ENCODE peak calls at places on chromosomes 12 and 14, in nine cellular contexts. U, O, C, F, P, R, G, Y and M are unnamed samples.
A peak's percentile ranks its signal among the peaks of the same experiment; 100 is the strongest.

GRCh38 chr12:57727758-57728395 is 10.7 kb downstream of the AGAP2 start:
- DNase-seq in U (no peak), Y (no peak), P (no peak), G (peak; percentile 39), F (no peak), O (no peak), C (no peak), R (no peak), M (no peak)

GRCh38 chr12:5388581-5389535 is 43.0 kb upstream of the NTF3 start:
- DNase-seq in Y (no peak), G (no peak), C (no peak), P (no peak), U (no peak), O (no peak), F (no peak), R (no peak), M (no peak)

GRCh38 chr12:131808744-131809371 is 19.3 kb upstream of the MMP17 start:
- DNase-seq in U (no peak), R (peak; percentile 34), F (no peak), Y (no peak), C (no peak), O (no peak), P (no peak), G (peak; percentile 61), M (peak; percentile 24)

GRCh38 chr14:102909911-102910310 is 12.6 kb upstream of the AMN start:
- DNase-seq in R (no peak), P (no peak), U (no peak), Y (no peak), C (no peak), O (no peak), G (no peak), F (peak; percentile 60), M (no peak)

GRCh38 chr14:74935340-74935640 is 12.2 kb upstream of the RPS6KL1 start:
- DNase-seq in C (no peak), U (no peak), F (no peak), P (no peak), Y (no peak), O (no peak), R (no peak), G (no peak), M (no peak)

GRCh38 chr12:56995201-56995929 is 11.0 kb downstream of the ZBTB39 start:
- DNase-seq in Y (no peak), F (no peak), C (no peak), U (no peak), G (no peak), O (no peak), P (no peak), R (no peak), M (no peak)

GRCh38 chr12:108854453-108855283 is 2.7 kb downstream of the SSH1 start:
- DNase-seq in C (peak; percentile 72), G (no peak), Y (no peak), F (peak; percentile 79), R (no peak), O (no peak), P (no peak), U (no peak), M (peak; percentile 74)

GRCh38 chr12:119869720-119870119 is 7.4 kb downstream of the CIT start:
- DNase-seq in C (no peak), Y (no peak), R (no peak), G (peak; percentile 46), O (no peak), U (no peak), P (no peak), F (no peak), M (peak; percentile 81)

GRCh38 chr14:102751088-102751487 is 26.2 kb upstream of the TRAF3 start:
- DNase-seq in F (no peak), Y (no peak), R (no peak), P (no peak), O (no peak), G (no peak), U (no peak), C (no peak), M (no peak)

GRCh38 chr14:68619805-68620574 is 172.9 kb downstream of the ZFP36L1 start:
- DNase-seq in O (peak; percentile 17), Y (no peak), P (peak; percentile 77), U (peak; percentile 63), G (no peak), R (no peak), F (no peak), C (peak; percentile 76), M (peak; percentile 87)

GRCh38 chr14:67186789-67187188 is 2.5 kb upstream of the GARIN2 start:
- DNase-seq in Y (no peak), R (peak; percentile 14), F (no peak), O (no peak), G (no peak), U (no peak), C (no peak), P (no peak), M (no peak)

GRCh38 chr12:116164976-116165425 is 112.5 kb downstream of the MED13L start:
- DNase-seq in F (no peak), U (no peak), R (no peak), O (no peak), P (no peak), G (no peak), C (no peak), Y (no peak), M (peak; percentile 44)

GRCh38 chr14:30728471-30728870 is 106.4 kb downstream of the SCFD1 start:
- DNase-seq in O (no peak), R (no peak), Y (no peak), P (no peak), U (no peak), G (no peak), F (no peak), C (no peak), M (no peak)

GRCh38 chr12:70417121-70417520 is 51.0 kb downstream of the KCNMB4 start:
- DNase-seq in Y (no peak), F (no peak), O (no peak), R (no peak), P (no peak), C (no peak), U (no peak), G (no peak), M (no peak)

GRCh38 chr14:28098863-28099262 is 667.7 kb upstream of the FOXG1 start:
- DNase-seq in F (no peak), U (no peak), Y (no peak), R (no peak), C (no peak), G (no peak), O (no peak), P (no peak), M (no peak)

GRCh38 chr12:4276524-4277204 is 3.1 kb downstream of the CCND2 start:
- DNase-seq in C (peak; percentile 65), Y (peak; percentile 57), G (peak; percentile 95), F (peak; percentile 91), R (peak; percentile 90), U (peak; percentile 61), O (peak; percentile 80), P (peak; percentile 91), M (peak; percentile 85)
- TF ChIP-seq POLR2A in C (no peak), Y (no peak), G (no peak), F (no peak), R (no peak), U (no peak), O (no peak), P (peak; percentile 22), M (peak; percentile 17)

GRCh38 chr14:104970231-104971068 is 7.7 kb downstream of the AHNAK2 start:
- DNase-seq in P (no peak), O (peak; percentile 37), R (peak; percentile 64), Y (peak; percentile 64), G (peak; percentile 68), F (peak; percentile 93), U (peak; percentile 37), C (peak; percentile 43), M (no peak)
- TF ChIP-seq POLR2A in P (no peak), O (no peak), R (no peak), Y (peak; percentile 40), G (no peak), F (peak; percentile 39), U (no peak), C (no peak), M (no peak)

DNA sequence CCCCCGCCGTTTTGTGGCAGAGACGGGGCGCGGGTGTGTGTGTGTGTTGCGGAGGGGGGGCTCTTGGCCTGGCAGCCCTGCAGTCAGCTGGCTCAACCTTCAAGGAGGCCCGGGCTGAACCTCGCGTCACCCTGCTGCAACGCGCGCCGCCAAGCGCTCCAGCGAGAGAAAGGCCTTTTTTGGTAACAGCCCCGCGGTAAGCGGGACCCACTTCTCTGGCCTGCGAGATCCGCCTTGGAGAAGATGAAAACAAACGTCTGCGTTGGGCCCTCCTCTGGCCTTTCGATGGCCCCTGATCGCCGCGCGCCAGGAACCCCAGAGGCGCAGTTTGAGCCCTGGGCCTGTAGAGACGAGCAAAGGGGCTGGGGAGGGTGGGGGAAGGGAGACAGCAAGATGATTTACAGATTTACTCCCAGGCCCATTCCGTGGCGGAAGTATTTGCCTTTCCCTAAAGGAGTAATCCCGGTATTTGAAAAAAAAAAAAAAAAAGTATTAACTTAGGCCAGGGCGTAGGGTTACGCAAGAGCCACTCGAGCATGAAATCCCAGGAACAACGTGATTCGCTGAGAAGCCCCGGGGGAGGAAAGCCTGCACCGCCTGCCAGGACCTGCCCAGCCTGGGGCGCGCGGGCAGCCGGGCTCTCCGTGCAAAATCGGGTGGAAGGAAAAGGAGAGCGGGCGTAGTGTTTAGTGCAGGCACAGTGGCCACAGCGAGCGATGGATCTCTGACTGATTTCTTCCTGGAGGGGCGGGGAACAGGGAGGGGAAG is 4.5 kb upstream of the IRF2BPL start:
- DNase-seq in U (no peak), F (peak; percentile 98), P (peak; percentile 91), G (peak; percentile 93), O (peak; percentile 94), Y (peak; percentile 89), R (peak; percentile 89), C (peak; percentile 87), M (peak; percentile 79)
- TF ChIP-seq POLR2A in U (no peak), F (peak; percentile 62), P (peak; percentile 55), G (peak; percentile 50), O (peak; percentile 51), Y (peak; percentile 46), R (peak; percentile 79), C (peak; percentile 26), M (no peak)

GRCh38 chr12:117977373-117977772 is 8.6 kb upstream of the KSR2 start:
- DNase-seq in Y (no peak), F (no peak), R (no peak), C (no peak), P (no peak), O (no peak), G (no peak), U (no peak), M (no peak)

GRCh38 chr12:117972341-117972740 is 3.6 kb upstream of the KSR2 start:
- DNase-seq in O (no peak), G (no peak), F (no peak), U (no peak), P (no peak), Y (no peak), C (no peak), R (peak; percentile 13), M (no peak)

GRCh38 chr12:117970334-117970733 is 1.5 kb upstream of the KSR2 start:
- DNase-seq in O (no peak), R (no peak), C (no peak), U (no peak), G (no peak), P (no peak), F (no peak), Y (no peak), M (no peak)

GRCh38 chr12:117980621-117981020 is 11.8 kb upstream of the KSR2 start:
- DNase-seq in Y (no peak), U (no peak), G (no peak), F (no peak), O (no peak), R (no peak), P (no peak), C (no peak), M (no peak)

DNA sequence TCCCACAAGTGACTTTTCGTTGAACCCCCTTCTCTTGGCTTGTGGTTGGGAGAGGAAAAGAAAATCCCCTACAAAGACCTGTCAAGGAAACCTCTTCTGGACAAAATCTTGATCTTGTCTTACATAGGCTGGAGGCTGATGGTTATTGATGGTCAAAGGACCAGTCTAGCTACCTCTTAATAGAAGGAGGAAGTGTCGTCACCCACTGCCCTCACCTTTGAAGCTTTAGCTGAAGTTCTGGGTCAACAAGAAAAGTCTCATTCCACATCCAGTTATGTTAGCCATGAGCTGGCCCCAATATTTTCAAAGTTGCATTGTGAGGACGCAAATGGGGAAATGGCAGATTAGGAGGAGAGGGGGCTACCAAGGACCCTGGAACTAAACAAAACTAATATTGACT is 6.2 kb upstream of the KSR2 start:
- DNase-seq in Y (no peak), F (no peak), O (no peak), R (no peak), C (no peak), U (no peak), G (no peak), P (no peak), M (no peak)
- TF ChIP-seq POLR2A in Y (no peak), F (no peak), O (no peak), R (no peak), C (no peak), U (no peak), G (no peak), P (no peak), M (no peak)